ENCODE peak calls at places on chromosome 12, in seven cellular contexts. One of them, this sample, is unnamed.

GRCh38 chr12:12791756-12792346 is 6.4 kb downstream of the APOLD1 start:
- DNase-seq in brain microvascular endothelial cell: no peak
- DNase-seq in progenitor cell of endocrine pancreas: no peak
- DNase-seq in stimulated activated CD8-positive, alpha-beta memory T cell treated with anti-CD3 and anti-CD28 coated beads, Interleukin-2, amount 100 ng/mL, for 1 hour: no peak
- DNase-seq in astrocyte of the cerebellum: peak
- DNase-seq in prostate gland: peak
- DNase-seq in activated CD8-positive, alpha-beta memory T cell treated with anti-CD3 and anti-CD28 coated beads for 24 hours: no peak
- DNase-seq in this sample: peak

GRCh38 chr12:51323317-51323960 is 535 bp downstream of the BIN2 start:
- DNase-seq in brain microvascular endothelial cell: no peak
- DNase-seq in progenitor cell of endocrine pancreas: no peak
- DNase-seq in stimulated activated CD8-positive, alpha-beta memory T cell treated with anti-CD3 and anti-CD28 coated beads, Interleukin-2, amount 100 ng/mL, for 1 hour: peak
- DNase-seq in astrocyte of the cerebellum: no peak
- DNase-seq in prostate gland: no peak
- DNase-seq in activated CD8-positive, alpha-beta memory T cell treated with anti-CD3 and anti-CD28 coated beads for 24 hours: peak
- DNase-seq in this sample: no peak

GRCh38 chr12:54258286-54258685 is 21.6 kb downstream of the CBX5 start:
- DNase-seq in brain microvascular endothelial cell: peak
- DNase-seq in progenitor cell of endocrine pancreas: no peak
- DNase-seq in stimulated activated CD8-positive, alpha-beta memory T cell treated with anti-CD3 and anti-CD28 coated beads, Interleukin-2, amount 100 ng/mL, for 1 hour: no peak
- DNase-seq in astrocyte of the cerebellum: peak
- DNase-seq in prostate gland: no peak
- DNase-seq in activated CD8-positive, alpha-beta memory T cell treated with anti-CD3 and anti-CD28 coated beads for 24 hours: no peak
- DNase-seq in this sample: peak

GRCh38 chr12:10170199-10170598 is 1.7 kb downstream of the OLR1 start:
- DNase-seq in brain microvascular endothelial cell: no peak
- DNase-seq in progenitor cell of endocrine pancreas: no peak
- DNase-seq in stimulated activated CD8-positive, alpha-beta memory T cell treated with anti-CD3 and anti-CD28 coated beads, Interleukin-2, amount 100 ng/mL, for 1 hour: no peak
- DNase-seq in astrocyte of the cerebellum: no peak
- DNase-seq in prostate gland: no peak
- DNase-seq in activated CD8-positive, alpha-beta memory T cell treated with anti-CD3 and anti-CD28 coated beads for 24 hours: no peak
- DNase-seq in this sample: peak

GRCh38 chr12:55816876-55817351 is 610 bp downstream of the SARNP start:
- DNase-seq in brain microvascular endothelial cell: peak
- DNase-seq in progenitor cell of endocrine pancreas: no peak
- DNase-seq in stimulated activated CD8-positive, alpha-beta memory T cell treated with anti-CD3 and anti-CD28 coated beads, Interleukin-2, amount 100 ng/mL, for 1 hour: no peak
- DNase-seq in astrocyte of the cerebellum: no peak
- DNase-seq in prostate gland: no peak
- DNase-seq in activated CD8-positive, alpha-beta memory T cell treated with anti-CD3 and anti-CD28 coated beads for 24 hours: no peak
- DNase-seq in this sample: peak

GRCh38 chr12:132494294-132495164 is 4.6 kb downstream of the FBRSL1 start:
- DNase-seq in brain microvascular endothelial cell: no peak
- DNase-seq in progenitor cell of endocrine pancreas: no peak
- DNase-seq in stimulated activated CD8-positive, alpha-beta memory T cell treated with anti-CD3 and anti-CD28 coated beads, Interleukin-2, amount 100 ng/mL, for 1 hour: no peak
- DNase-seq in astrocyte of the cerebellum: no peak
- DNase-seq in prostate gland: peak
- DNase-seq in activated CD8-positive, alpha-beta memory T cell treated with anti-CD3 and anti-CD28 coated beads for 24 hours: no peak
- DNase-seq in this sample: no peak

GRCh38 chr12:7628401-7628961 is 37.2 kb downstream of the APOBEC1 start:
- DNase-seq in brain microvascular endothelial cell: no peak
- DNase-seq in progenitor cell of endocrine pancreas: peak
- DNase-seq in stimulated activated CD8-positive, alpha-beta memory T cell treated with anti-CD3 and anti-CD28 coated beads, Interleukin-2, amount 100 ng/mL, for 1 hour: no peak
- DNase-seq in astrocyte of the cerebellum: no peak
- DNase-seq in prostate gland: no peak
- DNase-seq in activated CD8-positive, alpha-beta memory T cell treated with anti-CD3 and anti-CD28 coated beads for 24 hours: no peak
- DNase-seq in this sample: no peak

GRCh38 chr12:4819654-4820053 is 90.1 kb upstream of the KCNA1 start:
- DNase-seq in brain microvascular endothelial cell: no peak
- DNase-seq in progenitor cell of endocrine pancreas: no peak
- DNase-seq in stimulated activated CD8-positive, alpha-beta memory T cell treated with anti-CD3 and anti-CD28 coated beads, Interleukin-2, amount 100 ng/mL, for 1 hour: no peak
- DNase-seq in astrocyte of the cerebellum: no peak
- DNase-seq in prostate gland: no peak
- DNase-seq in activated CD8-positive, alpha-beta memory T cell treated with anti-CD3 and anti-CD28 coated beads for 24 hours: no peak
- DNase-seq in this sample: peak

GRCh38 chr12:71840226-71840847 is 778 bp downstream of the TBC1D15 start:
- DNase-seq in brain microvascular endothelial cell: peak
- DNase-seq in progenitor cell of endocrine pancreas: no peak
- DNase-seq in stimulated activated CD8-positive, alpha-beta memory T cell treated with anti-CD3 and anti-CD28 coated beads, Interleukin-2, amount 100 ng/mL, for 1 hour: no peak
- DNase-seq in astrocyte of the cerebellum: peak
- DNase-seq in prostate gland: no peak
- DNase-seq in activated CD8-positive, alpha-beta memory T cell treated with anti-CD3 and anti-CD28 coated beads for 24 hours: peak
- DNase-seq in this sample: peak

GRCh38 chr12:80441921-80442320 is 2.1 kb upstream of the PTPRQ start:
- DNase-seq in brain microvascular endothelial cell: peak
- DNase-seq in progenitor cell of endocrine pancreas: no peak
- DNase-seq in stimulated activated CD8-positive, alpha-beta memory T cell treated with anti-CD3 and anti-CD28 coated beads, Interleukin-2, amount 100 ng/mL, for 1 hour: no peak
- DNase-seq in astrocyte of the cerebellum: peak
- DNase-seq in prostate gland: no peak
- DNase-seq in activated CD8-positive, alpha-beta memory T cell treated with anti-CD3 and anti-CD28 coated beads for 24 hours: no peak
- DNase-seq in this sample: peak

GRCh38 chr12:84862190-84862589 is 50.4 kb downstream of the SLC6A15 start:
- DNase-seq in brain microvascular endothelial cell: no peak
- DNase-seq in progenitor cell of endocrine pancreas: no peak
- DNase-seq in stimulated activated CD8-positive, alpha-beta memory T cell treated with anti-CD3 and anti-CD28 coated beads, Interleukin-2, amount 100 ng/mL, for 1 hour: no peak
- DNase-seq in astrocyte of the cerebellum: no peak
- DNase-seq in prostate gland: no peak
- DNase-seq in activated CD8-positive, alpha-beta memory T cell treated with anti-CD3 and anti-CD28 coated beads for 24 hours: no peak
- DNase-seq in this sample: no peak

GRCh38 chr12:1640630-1641234 is 11.7 kb downstream of the WNT5B start:
- DNase-seq in brain microvascular endothelial cell: no peak
- DNase-seq in progenitor cell of endocrine pancreas: no peak
- DNase-seq in stimulated activated CD8-positive, alpha-beta memory T cell treated with anti-CD3 and anti-CD28 coated beads, Interleukin-2, amount 100 ng/mL, for 1 hour: no peak
- DNase-seq in astrocyte of the cerebellum: no peak
- DNase-seq in prostate gland: no peak
- DNase-seq in activated CD8-positive, alpha-beta memory T cell treated with anti-CD3 and anti-CD28 coated beads for 24 hours: no peak
- DNase-seq in this sample: no peak

GRCh38 chr12:127600211-127600610 is 666.8 kb upstream of the TMEM132C start:
- DNase-seq in brain microvascular endothelial cell: no peak
- DNase-seq in progenitor cell of endocrine pancreas: no peak
- DNase-seq in stimulated activated CD8-positive, alpha-beta memory T cell treated with anti-CD3 and anti-CD28 coated beads, Interleukin-2, amount 100 ng/mL, for 1 hour: no peak
- DNase-seq in astrocyte of the cerebellum: no peak
- DNase-seq in prostate gland: no peak
- DNase-seq in activated CD8-positive, alpha-beta memory T cell treated with anti-CD3 and anti-CD28 coated beads for 24 hours: no peak
- DNase-seq in this sample: no peak

GRCh38 chr12:23083267-23083666 is 458.3 kb downstream of the ETNK1 start:
- DNase-seq in brain microvascular endothelial cell: peak
- DNase-seq in progenitor cell of endocrine pancreas: no peak
- DNase-seq in stimulated activated CD8-positive, alpha-beta memory T cell treated with anti-CD3 and anti-CD28 coated beads, Interleukin-2, amount 100 ng/mL, for 1 hour: no peak
- DNase-seq in astrocyte of the cerebellum: peak
- DNase-seq in prostate gland: no peak
- DNase-seq in activated CD8-positive, alpha-beta memory T cell treated with anti-CD3 and anti-CD28 coated beads for 24 hours: no peak
- DNase-seq in this sample: peak

GRCh38 chr12:128724468-128725046 is 99.2 kb downstream of the SLC15A4 start:
- DNase-seq in brain microvascular endothelial cell: no peak
- DNase-seq in progenitor cell of endocrine pancreas: no peak
- DNase-seq in stimulated activated CD8-positive, alpha-beta memory T cell treated with anti-CD3 and anti-CD28 coated beads, Interleukin-2, amount 100 ng/mL, for 1 hour: no peak
- DNase-seq in astrocyte of the cerebellum: no peak
- DNase-seq in prostate gland: no peak
- DNase-seq in activated CD8-positive, alpha-beta memory T cell treated with anti-CD3 and anti-CD28 coated beads for 24 hours: no peak
- DNase-seq in this sample: no peak

GRCh38 chr12:62783881-62784280 is 151.1 kb downstream of the PPM1H start:
- DNase-seq in brain microvascular endothelial cell: no peak
- DNase-seq in progenitor cell of endocrine pancreas: no peak
- DNase-seq in stimulated activated CD8-positive, alpha-beta memory T cell treated with anti-CD3 and anti-CD28 coated beads, Interleukin-2, amount 100 ng/mL, for 1 hour: no peak
- DNase-seq in astrocyte of the cerebellum: no peak
- DNase-seq in prostate gland: no peak
- DNase-seq in activated CD8-positive, alpha-beta memory T cell treated with anti-CD3 and anti-CD28 coated beads for 24 hours: no peak
- DNase-seq in this sample: peak

GRCh38 chr12:55974308-55974724 is 438 bp downstream of the RAB5B start:
- DNase-seq in brain microvascular endothelial cell: peak
- DNase-seq in progenitor cell of endocrine pancreas: peak
- DNase-seq in stimulated activated CD8-positive, alpha-beta memory T cell treated with anti-CD3 and anti-CD28 coated beads, Interleukin-2, amount 100 ng/mL, for 1 hour: peak
- DNase-seq in astrocyte of the cerebellum: no peak
- DNase-seq in prostate gland: peak
- DNase-seq in activated CD8-positive, alpha-beta memory T cell treated with anti-CD3 and anti-CD28 coated beads for 24 hours: no peak
- DNase-seq in this sample: peak

GRCh38 chr12:86660488-86661171 is 404.4 kb upstream of the MGAT4C start:
- DNase-seq in brain microvascular endothelial cell: peak
- DNase-seq in progenitor cell of endocrine pancreas: no peak
- DNase-seq in stimulated activated CD8-positive, alpha-beta memory T cell treated with anti-CD3 and anti-CD28 coated beads, Interleukin-2, amount 100 ng/mL, for 1 hour: no peak
- DNase-seq in astrocyte of the cerebellum: no peak
- DNase-seq in prostate gland: no peak
- DNase-seq in activated CD8-positive, alpha-beta memory T cell treated with anti-CD3 and anti-CD28 coated beads for 24 hours: no peak
- DNase-seq in this sample: peak

GRCh38 chr12:89468648-89469326 is 55.8 kb downstream of the GALNT4 start:
- DNase-seq in brain microvascular endothelial cell: no peak
- DNase-seq in progenitor cell of endocrine pancreas: no peak
- DNase-seq in stimulated activated CD8-positive, alpha-beta memory T cell treated with anti-CD3 and anti-CD28 coated beads, Interleukin-2, amount 100 ng/mL, for 1 hour: no peak
- DNase-seq in astrocyte of the cerebellum: no peak
- DNase-seq in prostate gland: no peak
- DNase-seq in activated CD8-positive, alpha-beta memory T cell treated with anti-CD3 and anti-CD28 coated beads for 24 hours: no peak
- DNase-seq in this sample: no peak

GRCh38 chr12:50057000-50057841 is at the start of gene ASIC1:
- DNase-seq in brain microvascular endothelial cell: peak
- DNase-seq in progenitor cell of endocrine pancreas: peak
- DNase-seq in stimulated activated CD8-positive, alpha-beta memory T cell treated with anti-CD3 and anti-CD28 coated beads, Interleukin-2, amount 100 ng/mL, for 1 hour: peak
- DNase-seq in astrocyte of the cerebellum: peak
- DNase-seq in prostate gland: peak
- DNase-seq in activated CD8-positive, alpha-beta memory T cell treated with anti-CD3 and anti-CD28 coated beads for 24 hours: peak
- DNase-seq in this sample: peak

GRCh38 chr12:18799561-18799960 is 61.6 kb downstream of the CAPZA3 start:
- DNase-seq in brain microvascular endothelial cell: peak
- DNase-seq in progenitor cell of endocrine pancreas: no peak
- DNase-seq in stimulated activated CD8-positive, alpha-beta memory T cell treated with anti-CD3 and anti-CD28 coated beads, Interleukin-2, amount 100 ng/mL, for 1 hour: no peak
- DNase-seq in astrocyte of the cerebellum: no peak
- DNase-seq in prostate gland: no peak
- DNase-seq in activated CD8-positive, alpha-beta memory T cell treated with anti-CD3 and anti-CD28 coated beads for 24 hours: no peak
- DNase-seq in this sample: peak

GRCh38 chr12:88153959-88154358 is 11.9 kb downstream of the TMTC3 start:
- DNase-seq in brain microvascular endothelial cell: peak
- DNase-seq in progenitor cell of endocrine pancreas: no peak
- DNase-seq in stimulated activated CD8-positive, alpha-beta memory T cell treated with anti-CD3 and anti-CD28 coated beads, Interleukin-2, amount 100 ng/mL, for 1 hour: no peak
- DNase-seq in astrocyte of the cerebellum: peak
- DNase-seq in prostate gland: no peak
- DNase-seq in activated CD8-positive, alpha-beta memory T cell treated with anti-CD3 and anti-CD28 coated beads for 24 hours: no peak
- DNase-seq in this sample: peak